ENCODE peak calls at places on chromosomes 11 and 22, in four cellular contexts. Z, C, A and J are unnamed samples.

GRCh38 chr11:64492561-64492960 is 98.5 kb upstream of the SLC22A12 start:
- DNase-seq in Z (no peak), C (no peak), A (no peak), J (no peak)

GRCh38 chr11:48020092-48020755 is 39.9 kb downstream of the PTPRJ start:
- DNase-seq in Z (peak), C (no peak), A (no peak), J (no peak)

GRCh38 chr11:128346808-128347207 is 240.6 kb downstream of the ETS1 start:
- DNase-seq in Z (peak), C (no peak), A (no peak), J (no peak)

GRCh38 chr11:86983071-86983488 is 27.9 kb upstream of the FZD4 start:
- DNase-seq in Z (no peak), C (no peak), A (no peak), J (no peak)

GRCh38 chr11:1502971-1503707 is 16.6 kb upstream of the MOB2 start:
- DNase-seq in Z (no peak), C (no peak), A (no peak), J (no peak)

GRCh38 chr22:25746012-25746373 is 4.0 kb downstream of the MYO18B start:
- DNase-seq in Z (no peak), C (no peak), A (no peak), J (no peak)

GRCh38 chr22:31841029-31841827 is 87.4 kb downstream of the DEPDC5 start:
- DNase-seq in Z (no peak), C (no peak), A (no peak), J (no peak)

GRCh38 chr11:19428206-19429001 is 187.7 kb upstream of the E2F8 start:
- DNase-seq in Z (no peak), C (no peak), A (no peak), J (peak)

GRCh38 chr11:84947970-84948600 is 679.1 kb downstream of the DLG2 start:
- DNase-seq in Z (no peak), C (no peak), A (no peak), J (no peak)

GRCh38 chr11:47186937-47187681 is 875 bp upstream of the PACSIN3 start:
- DNase-seq in Z (peak), C (no peak), A (no peak), J (no peak)

GRCh38 chr11:20355221-20356219 is 8.0 kb upstream of the HTATIP2 start:
- DNase-seq in Z (peak), C (peak), A (no peak), J (no peak)

GRCh38 chr22:42381152-42381551 is 51.1 kb downstream of the NFAM1 start:
- DNase-seq in Z (no peak), C (no peak), A (no peak), J (no peak)

GRCh38 chr22:45999379-45999971 is 22.5 kb upstream of the WNT7B start:
- DNase-seq in Z (no peak), C (peak), A (no peak), J (peak)

GRCh38 chr22:49643466-49643865 is 184.2 kb downstream of the BRD1 start:
- DNase-seq in Z (no peak), C (no peak), A (no peak), J (no peak)

GRCh38 chr11:129728571-129728970 is 87.1 kb upstream of the TMEM45B start:
- DNase-seq in Z (no peak), C (peak), A (no peak), J (peak)

GRCh38 chr11:115920087-115920461 is 415.9 kb upstream of the CADM1 start:
- DNase-seq in Z (no peak), C (no peak), A (no peak), J (no peak)

GRCh38 chr11:120182790-120183491 is 27.9 kb upstream of the OAF start:
- DNase-seq in Z (no peak), C (no peak), A (peak), J (peak)

GRCh38 chr11:78798567-78799170 is 224.0 kb upstream of the NARS2 start:
- DNase-seq in Z (peak), C (peak), A (no peak), J (peak)

GRCh38 chr22:46129390-46130041 is 20.8 kb upstream of the PPARA start:
- DNase-seq in Z (no peak), C (no peak), A (no peak), J (no peak)

GRCh38 chr11:47245586-47246357 is 2.8 kb downstream of the ACP2 start:
- DNase-seq in Z (no peak), C (no peak), A (no peak), J (no peak)